ENCODE peak calls at places on chromosome 12, in nine cellular contexts. D, M, C, O, V, N, K, T and X are unnamed samples.
A peak's percentile ranks its signal among the peaks of the same experiment; 100 is the strongest.

GRCh38 chr12:2233034-2233433 is 180.2 kb downstream of the CACNA1C start:
- DNase-seq in D (no peak), M (no peak), C (no peak), O (no peak), V (no peak), N (no peak), K (no peak), T (no peak), X (no peak)

GRCh38 chr12:108215458-108215857 is 86.4 kb downstream of the WSCD2 start:
- DNase-seq in D (no peak), M (no peak), C (no peak), O (no peak), V (no peak), N (no peak), K (no peak), T (no peak), X (no peak)

GRCh38 chr12:116975779-116976393 is 65.1 kb downstream of the FBXW8 start:
- DNase-seq in D (no peak), M (no peak), C (no peak), O (no peak), V (no peak), N (no peak), K (no peak), T (peak; percentile 41), X (no peak)

GRCh38 chr12:131928080-131928764 is 854 bp upstream of the PUS1 start:
- DNase-seq in D (no peak), M (no peak), C (no peak), O (peak; percentile 57), V (no peak), N (no peak), K (no peak), T (no peak), X (no peak)

GRCh38 chr12:114141916-114142564 is 175.9 kb upstream of the RBM19 start:
- DNase-seq in D (no peak), M (no peak), C (no peak), O (no peak), V (no peak), N (no peak), K (no peak), T (no peak), X (no peak)

GRCh38 chr12:1769809-1770494 is 50.4 kb upstream of the LRTM2 start:
- DNase-seq in D (no peak), M (no peak), C (no peak), O (no peak), V (peak; percentile 43), N (no peak), K (no peak), T (no peak), X (no peak)

GRCh38 chr12:108807476-108807875 is 49.9 kb downstream of the SSH1 start:
- DNase-seq in D (no peak), M (no peak), C (peak; percentile 53), O (no peak), V (no peak), N (no peak), K (no peak), T (no peak), X (no peak)

GRCh38 chr12:104775731-104776231 is 182.3 kb downstream of the SLC41A2 start:
- DNase-seq in D (no peak), M (no peak), C (no peak), O (no peak), V (no peak), N (no peak), K (no peak), T (no peak), X (no peak)

GRCh38 chr12:90618606-90619005 is 336.4 kb downstream of the CCER1 start:
- DNase-seq in D (no peak), M (no peak), C (no peak), O (no peak), V (no peak), N (no peak), K (no peak), T (no peak), X (no peak)

GRCh38 chr12:3281588-3282150 is 204.5 kb downstream of the TSPAN9 start:
- DNase-seq in D (no peak), M (no peak), C (no peak), O (no peak), V (no peak), N (no peak), K (no peak), T (no peak), X (no peak)

GRCh38 chr12:78698747-78699146 is 165.8 kb upstream of the SYT1 start:
- DNase-seq in D (no peak), M (no peak), C (no peak), O (no peak), V (peak; percentile 52), N (no peak), K (no peak), T (peak; percentile 60), X (no peak)

GRCh38 chr12:12470751-12471300 is 91.8 kb downstream of the DUSP16 start:
- DNase-seq in D (no peak), M (no peak), C (no peak), O (no peak), V (no peak), N (no peak), K (no peak), T (no peak), X (no peak)

GRCh38 chr12:88634008-88634407 is 53.7 kb upstream of the KITLG start:
- DNase-seq in D (no peak), M (no peak), C (no peak), O (no peak), V (no peak), N (no peak), K (no peak), T (no peak), X (no peak)

GRCh38 chr12:6831021-6831420 is 2.8 kb downstream of the P3H3 start:
- DNase-seq in D (no peak), M (no peak), C (no peak), O (no peak), V (no peak), N (no peak), K (no peak), T (no peak), X (no peak)

GRCh38 chr12:58171914-58172313 is 230.5 kb downstream of the ATP23 start:
- DNase-seq in D (no peak), M (no peak), C (no peak), O (no peak), V (no peak), N (no peak), K (no peak), T (peak; percentile 45), X (no peak)

GRCh38 chr12:58172433-58173073 is 231.2 kb downstream of the ATP23 start:
- DNase-seq in D (no peak), M (no peak), C (no peak), O (no peak), V (no peak), N (no peak), K (no peak), T (no peak), X (no peak)

GRCh38 chr12:58176296-58176869 is 235.0 kb downstream of the ATP23 start:
- DNase-seq in D (no peak), M (no peak), C (no peak), O (peak; percentile 69), V (no peak), N (no peak), K (no peak), T (peak; percentile 3), X (peak; percentile 27)

GRCh38 chr12:58177366-58177765 is 236.0 kb downstream of the ATP23 start:
- DNase-seq in D (no peak), M (no peak), C (no peak), O (no peak), V (no peak), N (no peak), K (no peak), T (no peak), X (no peak)

GRCh38 chr12:58174316-58174715 is 232.9 kb downstream of the ATP23 start:
- DNase-seq in D (no peak), M (no peak), C (no peak), O (no peak), V (no peak), N (no peak), K (no peak), T (no peak), X (no peak)
- H3K4me1 ChIP-seq in D (no peaks in the 10 kb centered on the region), M (no peaks in the 10 kb centered on the region), C (peaks cover 3% of the 10 kb centered on the region), O (peaks cover 2% of the 10 kb centered on the region), V (no peaks in the 10 kb centered on the region), N (no peaks in the 10 kb centered on the region), K (no peaks in the 10 kb centered on the region), T (no peaks in the 10 kb centered on the region), X (no peaks in the 10 kb centered on the region)

GRCh38 chr12:124254126-124254525 is 40.8 kb upstream of the RFLNA start:
- DNase-seq in D (no peak), M (no peak), C (no peak), O (no peak), V (no peak), N (no peak), K (no peak), T (no peak), X (no peak)
- H3K27me3 ChIP-seq in D (no peaks in the 10 kb centered on the region), M (peaks cover 46% of the 10 kb centered on the region), C (peaks cover 11% of the 10 kb centered on the region), O (peaks cover 22% of the 10 kb centered on the region), V (peaks cover 99% of the 10 kb centered on the region), N (no peaks in the 10 kb centered on the region), K (peaks cover 71% of the 10 kb centered on the region), T (peaks cover 33% of the 10 kb centered on the region), X (peaks cover 4% of the 10 kb centered on the region)

DNA sequence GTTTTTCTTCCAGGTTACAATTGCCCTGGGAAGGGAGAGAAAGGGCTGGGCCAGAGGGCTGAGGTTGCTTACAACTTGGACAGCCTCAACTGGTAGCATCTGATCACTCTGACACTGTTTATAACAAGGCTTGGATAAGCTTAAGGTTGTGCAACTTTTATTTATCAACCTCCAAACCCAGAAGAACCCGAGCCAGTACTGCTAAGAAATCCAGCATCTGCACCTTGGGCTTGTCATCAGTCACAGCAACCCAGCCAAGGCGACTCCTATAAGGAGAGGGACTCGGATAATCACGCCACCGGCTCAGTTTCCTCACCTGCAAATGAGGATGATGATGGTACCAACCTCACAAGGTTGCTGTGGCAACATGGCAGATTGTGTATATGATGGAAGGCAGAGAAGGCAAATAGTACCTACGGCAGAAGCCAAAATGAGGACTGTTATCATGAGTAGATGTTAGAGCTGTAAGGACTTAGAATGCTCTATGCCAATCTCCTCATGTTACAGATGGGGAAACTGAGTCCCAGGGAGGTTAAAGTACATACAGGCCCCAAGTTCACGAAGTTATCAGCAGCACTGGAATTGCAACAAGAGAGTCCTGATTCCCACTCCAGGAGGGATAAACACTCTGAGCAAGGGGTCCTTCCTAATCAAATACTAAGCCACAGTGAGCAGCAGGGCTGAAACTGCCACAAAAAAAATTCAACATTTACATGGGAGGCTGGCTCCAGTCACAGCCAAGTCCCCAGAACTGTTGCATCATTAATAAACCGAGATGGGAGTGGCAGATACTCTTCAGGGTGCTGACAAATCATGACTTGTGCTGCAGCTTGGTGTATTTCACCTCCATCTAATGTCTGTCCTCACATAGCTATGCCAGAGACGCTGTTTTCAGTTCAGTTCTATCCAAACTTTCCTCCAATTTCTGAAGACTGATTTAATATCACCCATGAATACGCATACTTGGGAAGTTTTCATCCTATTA is 24.4 kb downstream of the NUAK1 start:
- DNase-seq in D (no peak), M (peak; percentile 68), C (no peak), O (no peak), V (peak; percentile 60), N (peak; percentile 47), K (no peak), T (no peak), X (no peak)
- H3K4me1 ChIP-seq in D (peaks cover 11% of the 10 kb centered on the region), M (peaks cover 78% of the 10 kb centered on the region), C (peaks cover 98% of the 10 kb centered on the region), O (peaks cover 43% of the 10 kb centered on the region), V (peaks cover 47% of the 10 kb centered on the region), N (peaks cover 25% of the 10 kb centered on the region), K (peaks cover 100% of the 10 kb centered on the region), T (peaks cover 40% of the 10 kb centered on the region), X (peaks cover 56% of the 10 kb centered on the region)

DNA sequence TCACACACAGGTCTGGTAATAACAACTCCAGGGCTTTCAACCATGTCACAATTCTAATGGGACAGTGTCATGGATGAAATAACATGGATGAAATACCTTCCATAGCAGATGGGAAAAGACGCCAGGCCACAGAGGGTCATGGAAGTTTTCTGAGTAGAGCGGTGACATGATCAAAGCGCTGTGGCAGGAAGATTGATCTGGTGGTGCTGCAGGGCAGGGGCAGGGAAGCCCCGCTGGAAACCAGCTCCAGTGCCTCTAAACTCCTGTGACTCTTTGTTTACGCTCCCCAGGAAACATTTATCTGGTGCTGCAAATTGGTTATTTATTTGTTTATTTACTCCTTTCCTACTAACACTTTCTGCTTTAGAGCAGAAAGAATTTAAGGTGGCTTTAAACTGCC is 108.3 kb upstream of the HMGA2 start:
- DNase-seq in D (no peak), M (no peak), C (no peak), O (no peak), V (no peak), N (no peak), K (no peak), T (no peak), X (no peak)
- H3K27me3 ChIP-seq in D (no peaks in the 10 kb centered on the region), M (peaks cover 2% of the 10 kb centered on the region), C (no peaks in the 10 kb centered on the region), O (peaks cover 12% of the 10 kb centered on the region), V (no peaks in the 10 kb centered on the region), N (peaks cover 4% of the 10 kb centered on the region), K (peaks cover 19% of the 10 kb centered on the region), T (no peaks in the 10 kb centered on the region), X (no peaks in the 10 kb centered on the region)